ENCODE peak calls at places on chromosomes 5 and 9, in seven cellular contexts. C is adrenal gland, A is H54, B is lower leg skin, L is sigmoid colon, I is breast epithelium, P is heart left ventricle. E is an unnamed sample.

GRCh38 chr9:10562581-10563343 is 50.0 kb downstream of the PTPRD start:
- DNase-seq in C (no peak), A (peak; percentile 3), B (no peak), L (no peak), I (no peak), P (no peak), E (no peak)

GRCh38 chr5:103473725-103474124 is 88.9 kb downstream of the NUDT12 start:
- DNase-seq in C (no peak), A (no peak), B (no peak), L (no peak), I (no peak), P (no peak), E (no peak)

GRCh38 chr5:31407921-31408714 is 123.8 kb downstream of the DROSHA start:
- DNase-seq in C (no peak), A (no peak), B (no peak), L (no peak), I (no peak), P (no peak), E (no peak)

GRCh38 chr9:34620061-34620994 is at the start of gene DCTN3:
- DNase-seq in C (peak; percentile 95), A (peak; percentile 89), B (peak; percentile 98), L (peak; percentile 98), I (peak; percentile 94), P (peak; percentile 93), E (peak; percentile 98)

GRCh38 chr9:132647355-132647754 is 22.4 kb downstream of the DDX31 start:
- DNase-seq in C (no peak), A (peak; percentile 78), B (no peak), L (no peak), I (no peak), P (no peak), E (no peak)

GRCh38 chr5:61245486-61245885 is 83.2 kb upstream of the SMIM15 start:
- DNase-seq in C (no peak), A (peak; percentile 23), B (no peak), L (no peak), I (no peak), P (no peak), E (no peak)

GRCh38 chr5:137071941-137072340 is 427.2 kb downstream of the SPOCK1 start:
- DNase-seq in C (no peak), A (no peak), B (no peak), L (no peak), I (no peak), P (no peak), E (no peak)

GRCh38 chr9:9730174-9730573 is 882.6 kb downstream of the PTPRD start:
- DNase-seq in C (no peak), A (no peak), B (no peak), L (no peak), I (no peak), P (no peak), E (no peak)

GRCh38 chr5:143791848-143792701 is 19.9 kb upstream of the HMHB1 start:
- DNase-seq in C (no peak), A (no peak), B (no peak), L (no peak), I (no peak), P (no peak), E (no peak)

GRCh38 chr9:135614821-135615665 is 24.3 kb downstream of the GLT6D1 start:
- DNase-seq in C (no peak), A (no peak), B (peak; percentile 81), L (no peak), I (peak; percentile 5), P (no peak), E (no peak)

GRCh38 chr9:95634581-95634980 is 117.8 kb upstream of the PTCH1 start:
- DNase-seq in C (no peak), A (no peak), B (no peak), L (no peak), I (no peak), P (no peak), E (no peak)

GRCh38 chr5:28499764-28500290 is 1461.4 kb upstream of the CDH9 start:
- DNase-seq in C (no peak), A (no peak), B (no peak), L (no peak), I (no peak), P (no peak), E (no peak)

GRCh38 chr5:2207416-2207950 is 324.8 kb upstream of the IRX4 start:
- DNase-seq in C (no peak), A (no peak), B (no peak), L (no peak), I (no peak), P (no peak), E (no peak)

GRCh38 chr5:88452820-88453219 is 184.2 kb upstream of the TMEM161B start:
- DNase-seq in C (no peak), A (no peak), B (no peak), L (no peak), I (no peak), P (no peak), E (no peak)

GRCh38 chr5:74865293-74865798 is 841 bp downstream of the FAM169A start:
- DNase-seq in C (no peak), A (no peak), B (no peak), L (no peak), I (no peak), P (no peak), E (no peak)

GRCh38 chr5:74864823-74865222 is 1.4 kb downstream of the FAM169A start:
- DNase-seq in C (no peak), A (no peak), B (no peak), L (no peak), I (no peak), P (no peak), E (no peak)

GRCh38 chr5:74865799-74866652 is at the start of gene FAM169A:
- DNase-seq in C (peak; percentile 40), A (peak; percentile 46), B (no peak), L (no peak), I (no peak), P (peak; percentile 61), E (peak; percentile 88)

GRCh38 chr5:74863726-74864125 is 2.5 kb downstream of the FAM169A start:
- DNase-seq in C (no peak), A (no peak), B (no peak), L (no peak), I (no peak), P (no peak), E (no peak)

GRCh38 chr5:74866653-74867162 is 521 bp upstream of the FAM169A start:
- DNase-seq in C (peak; percentile 25), A (no peak), B (no peak), L (no peak), I (no peak), P (peak; percentile 65), E (no peak)
- TF ChIP-seq POLR2A in C (no peak), A (no peak), B (no peak), L (no peak), I (no peak), P (no peak), E (no peak)

GRCh38 chr5:141618804-141619554 is at the start of gene DIAPH1:
- DNase-seq in C (peak; percentile 99), A (peak; percentile 88), B (peak; percentile 99), L (peak; percentile 98), I (peak; percentile 98), P (peak; percentile 98), E (peak; percentile 98)
- TF ChIP-seq POLR2A in C (peak; percentile 97), A (peak; percentile 87), B (no peak), L (no peak), I (peak; percentile 34), P (peak; percentile 98), E (no peak)

GRCh38 chr5:93436083-93436482 is 144.9 kb downstream of the NR2F1-AS1 start:
- DNase-seq in C (no peak), A (no peak), B (no peak), L (no peak), I (no peak), P (no peak), E (no peak)
- TF ChIP-seq POLR2A in C (no peak), A (no peak), B (no peak), L (no peak), I (no peak), P (no peak), E (no peak)

GRCh38 chr5:36969700-36970395 is 93.3 kb downstream of the NIPBL start:
- DNase-seq in C (no peak), A (no peak), B (no peak), L (no peak), I (no peak), P (no peak), E (no peak)
- TF ChIP-seq POLR2A in C (no peak), A (no peak), B (no peak), L (no peak), I (no peak), P (no peak), E (no peak)

DNA sequence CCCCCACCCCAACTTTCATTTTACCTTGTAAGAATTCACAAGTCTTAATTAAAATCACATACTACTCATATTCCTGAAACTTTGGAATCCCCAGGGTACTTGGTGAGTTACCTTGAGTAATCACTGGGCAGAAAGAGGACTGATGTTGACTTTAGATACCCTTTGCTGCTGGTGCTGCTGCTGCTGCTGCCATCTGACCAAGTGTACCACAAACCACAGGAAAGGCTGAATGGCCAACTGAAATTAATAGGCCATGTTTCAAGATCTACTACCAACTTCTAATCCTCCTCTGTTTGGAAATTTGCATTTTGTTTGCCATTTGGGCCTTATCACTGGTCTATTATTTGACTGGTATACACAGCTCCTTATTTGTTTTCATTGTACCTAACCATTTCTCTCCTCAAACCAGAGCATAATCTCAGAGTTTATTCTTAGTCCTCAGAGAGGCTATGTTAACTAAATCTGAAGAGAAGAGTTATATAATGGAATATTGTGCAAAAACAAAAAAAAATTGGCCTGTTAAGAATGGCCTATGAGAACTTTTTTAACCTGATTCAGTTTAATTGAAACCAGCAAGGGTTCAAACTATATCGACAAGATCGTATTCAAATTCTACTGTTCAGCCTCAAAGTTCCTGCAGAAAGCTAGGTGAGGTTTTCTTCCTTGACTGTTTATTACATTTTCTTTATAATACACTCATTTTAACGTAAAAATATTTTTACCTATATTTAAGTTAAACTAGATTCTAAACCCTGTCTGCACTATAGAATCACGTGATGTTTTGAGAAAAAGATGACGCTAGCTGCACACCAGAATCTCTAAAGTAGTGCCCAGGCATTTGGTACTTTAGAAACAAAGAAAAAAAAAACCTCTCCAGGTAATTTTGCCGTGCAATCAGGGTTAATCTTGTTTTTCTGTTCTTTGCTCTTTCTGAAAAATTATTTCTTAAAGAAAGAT is 13.1 kb downstream of the SELENOP start:
- DNase-seq in C (no peak), A (no peak), B (no peak), L (no peak), I (no peak), P (no peak), E (no peak)
- TF ChIP-seq POLR2A in C (no peak), A (no peak), B (no peak), L (no peak), I (no peak), P (no peak), E (no peak)

DNA sequence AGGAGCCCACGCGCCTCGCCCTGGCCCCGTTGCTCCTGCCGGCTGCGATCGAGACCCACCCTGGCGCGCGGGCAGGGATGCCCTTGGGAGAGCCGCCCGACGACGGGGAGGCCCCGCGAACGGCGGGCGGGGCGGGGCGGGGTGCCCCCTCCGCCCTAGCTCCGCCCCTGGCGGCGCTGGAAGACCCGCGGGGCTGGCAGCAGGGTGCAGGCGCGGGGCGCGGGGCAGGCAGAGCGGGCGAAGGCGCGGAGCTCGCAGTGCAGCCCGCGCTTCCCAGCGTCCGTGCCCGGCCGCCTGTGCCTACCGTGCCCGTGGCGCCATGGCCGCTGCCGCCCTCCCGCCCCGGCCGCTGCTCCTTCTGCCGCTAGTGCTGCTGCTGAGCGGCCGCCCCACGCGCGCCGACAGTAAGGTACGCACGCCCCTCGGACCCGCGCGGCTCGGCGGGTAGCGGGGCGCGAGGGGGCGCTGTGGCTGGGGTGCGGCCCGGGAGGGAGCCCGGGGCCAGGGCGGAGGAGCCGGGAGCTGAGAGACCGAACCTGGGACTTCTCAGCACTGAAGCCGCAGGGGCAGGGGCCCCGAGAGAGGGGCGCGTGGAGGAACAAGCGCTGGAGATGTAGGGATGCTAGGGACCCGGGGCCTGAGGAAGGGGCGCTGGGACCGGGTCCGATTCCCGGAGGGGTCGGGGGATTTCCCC is at the start of gene OLFML2A:
- DNase-seq in C (no peak), A (no peak), B (peak; percentile 91), L (peak; percentile 72), I (no peak), P (no peak), E (peak; percentile 90)
- TF ChIP-seq POLR2A in C (peak; percentile 8), A (peak; percentile 30), B (no peak), L (no peak), I (no peak), P (peak; percentile 61), E (no peak)

E was measured in upper lobe of left lung.